ENCODE peak calls at places on chromosomes 5 and 9, in seven cellular contexts. H, R, Q, P, I, S and K are unnamed samples.

GRCh38 chr5:158514353-158514960 is 585.3 kb downstream of the EBF1 start:
- DNase-seq in Q (no peak), R (no peak), S (no peak), P (no peak), I (no peak), H (no peak), K (no peak)

GRCh38 chr5:138448070-138448469 is 9.2 kb downstream of the REEP2 start:
- DNase-seq in Q (no peak), P (no peak), H (no peak), R (no peak), S (no peak), I (no peak), K (no peak)

GRCh38 chr5:1665231-1665630 is 134.4 kb downstream of the MRPL36 start:
- DNase-seq in P (no peak), R (no peak), S (no peak), Q (no peak), H (no peak), I (no peak), K (no peak)

GRCh38 chr5:56375011-56375410 is 141.9 kb upstream of the ANKRD55 start:
- DNase-seq in H (no peak), Q (no peak), R (no peak), P (peak), S (no peak), I (no peak), K (no peak)

GRCh38 chr9:120928015-120928719 is 1.6 kb upstream of the TRAF1 start:
- DNase-seq in R (no peak), H (peak), I (no peak), P (peak), Q (peak), S (no peak), K (no peak)

GRCh38 chr5:38329132-38329715 is 70.9 kb downstream of the EGFLAM start:
- DNase-seq in Q (no peak), I (no peak), S (no peak), R (peak), H (no peak), P (no peak), K (peak)

GRCh38 chr5:115079934-115080623 is 89.6 kb downstream of the TRIM36 start:
- DNase-seq in S (no peak), I (no peak), R (no peak), Q (no peak), H (no peak), P (no peak), K (no peak)

GRCh38 chr5:107450531-107450930 is 220.2 kb downstream of the EFNA5 start:
- DNase-seq in Q (no peak), H (no peak), I (no peak), S (no peak), R (no peak), P (no peak), K (no peak)

GRCh38 chr5:67998709-67999251 is 216.8 kb upstream of the PIK3R1 start:
- DNase-seq in R (peak), I (peak), H (peak), Q (peak), P (no peak), S (no peak), K (peak)

GRCh38 chr5:146623009-146623408 is 107.0 kb upstream of the GPR151 start:
- DNase-seq in R (no peak), P (no peak), Q (no peak), I (no peak), S (no peak), H (no peak), K (no peak)

GRCh38 chr5:36796171-36796570 is 80.4 kb upstream of the NIPBL start:
- DNase-seq in R (no peak), Q (no peak), P (no peak), H (no peak), I (no peak), S (no peak), K (no peak)

GRCh38 chr9:72305102-72305546 is 59.9 kb downstream of the ZFAND5 start:
- DNase-seq in R (peak), Q (peak), P (peak), H (peak), S (no peak), I (peak), K (peak)

GRCh38 chr5:2257326-2258244 is 374.9 kb upstream of the IRX4 start:
- DNase-seq in S (no peak), P (no peak), Q (no peak), I (no peak), H (no peak), R (no peak), K (no peak)

GRCh38 chr9:38380230-38380871 is 12.2 kb upstream of the ALDH1B1 start:
- DNase-seq in S (no peak), Q (no peak), P (no peak), R (no peak), H (peak), I (no peak), K (no peak)

GRCh38 chr5:169606279-169606678 is 22.7 kb downstream of the SPDL1 start:
- DNase-seq in P (no peak), S (no peak), H (no peak), Q (no peak), I (no peak), R (no peak), K (no peak)

GRCh38 chr9:104869801-104870200 is 58.2 kb downstream of the ABCA1 start:
- DNase-seq in H (no peak), S (no peak), Q (no peak), R (no peak), I (no peak), P (no peak), K (no peak)

GRCh38 chr5:133790898-133791297 is 177.5 kb downstream of the C5orf15 start:
- DNase-seq in H (no peak), S (no peak), Q (no peak), I (no peak), P (no peak), R (no peak), K (no peak)

GRCh38 chr9:91802391-91802790 is 147.6 kb downstream of the ROR2 start:
- DNase-seq in I (no peak), Q (no peak), S (no peak), H (peak), P (no peak), R (no peak), K (no peak)

GRCh38 chr9:131762356-131762932 is 22.6 kb upstream of the RAPGEF1 start:
- DNase-seq in S (peak), H (peak), R (peak), Q (peak), P (peak), I (peak), K (no peak)
- TF ChIP-seq POLR2A in S (no peak), H (no peak), R (no peak), Q (no peak), P (no peak), I (no peak), K (no peak)

DNA sequence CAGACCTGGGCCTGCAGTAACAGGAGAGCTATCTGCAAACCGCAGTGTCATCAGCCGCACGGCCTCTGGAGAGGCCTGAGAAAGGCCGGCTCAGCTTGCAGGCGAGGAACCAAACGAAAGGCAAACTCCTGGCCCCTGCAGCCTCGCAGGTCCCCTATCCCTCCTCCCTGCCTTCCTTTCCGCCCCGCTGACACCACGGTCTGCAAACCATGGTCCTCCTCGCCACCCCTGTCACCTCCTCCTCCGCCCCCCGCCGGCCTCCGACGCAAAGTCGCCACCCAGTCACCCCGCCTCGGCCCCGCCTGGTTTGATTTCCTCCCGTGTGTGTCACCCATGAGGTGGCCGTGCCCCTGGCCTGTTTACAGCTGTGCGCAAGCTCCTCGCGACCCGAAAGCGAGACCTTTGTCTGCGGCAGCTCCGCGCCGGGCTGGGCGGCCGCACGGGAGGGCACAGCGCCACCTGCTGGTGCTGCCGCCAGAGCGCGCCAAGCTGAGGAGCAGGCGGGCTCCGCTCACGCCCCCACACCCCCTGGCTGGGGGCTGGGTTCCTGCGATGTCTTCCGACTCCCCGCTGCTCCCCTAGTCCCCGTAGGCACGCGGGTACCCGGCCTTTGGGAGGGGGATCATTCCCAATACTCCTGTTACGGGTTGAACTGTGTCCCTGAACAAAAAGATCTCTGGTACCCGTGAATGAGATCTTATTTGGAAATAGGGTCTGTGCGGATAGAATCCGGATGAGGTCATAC is 19.4 kb downstream of the GBGT1 start:
- DNase-seq in R (peak), I (peak), S (no peak), P (peak), Q (peak), H (peak), K (peak)
- TF ChIP-seq POLR2A in R (no peak), I (no peak), S (no peak), P (no peak), Q (peak), H (no peak), K (no peak)

GRCh38 chr5:76642390-76643040 is 19.3 kb upstream of the F2RL2 start:
- DNase-seq in Q (no peak), H (no peak), R (no peak), S (no peak), I (no peak), P (no peak), K (no peak)
- TF ChIP-seq POLR2A in Q (no peak), H (no peak), R (no peak), S (no peak), I (no peak), P (no peak), K (no peak)

GRCh38 chr5:10481241-10481932 is 39.7 kb downstream of the ROPN1L start:
- DNase-seq in P (no peak), R (peak), H (no peak), Q (peak), S (no peak), I (no peak), K (no peak)
- TF ChIP-seq POLR2A in P (no peak), R (no peak), H (no peak), Q (no peak), S (no peak), I (no peak), K (no peak)